ENCODE peak calls at places on chromosomes 4 and X, in four cellular contexts. F is WTC11, Q is K562, P is HepG2. G is an unnamed sample.

GRCh38 chr4:139552506-139552905 is 3.5 kb downstream of the SETD7 start:
- DNase-seq in F (no peak), Q (no peak), P (no peak), G (no peak)

GRCh38 chr4:123826896-123827295 is 430.3 kb downstream of the SPRY1 start:
- DNase-seq in F (no peak), Q (no peak), P (no peak), G (no peak)

GRCh38 chrX:21975827-21976226 is 35.3 kb downstream of the SMS start:
- DNase-seq in F (no peak), Q (no peak), P (no peak), G (no peak)

GRCh38 chrX:47191331-47191730 is 2.3 kb upstream of the UBA1 start:
- DNase-seq in F (peak), Q (no peak), P (no peak), G (no peak)

GRCh38 chr4:107392951-107393350 is 327.1 kb downstream of the PAPSS1 start:
- DNase-seq in F (no peak), Q (no peak), P (no peak), G (no peak)

GRCh38 chr4:139575072-139575471 is 19.1 kb upstream of the SETD7 start:
- DNase-seq in F (no peak), Q (no peak), P (no peak), G (no peak)

GRCh38 chr4:32268949-32269348 is 1548.8 kb downstream of the PCDH7 start:
- DNase-seq in F (no peak), Q (no peak), P (no peak), G (no peak)

GRCh38 chrX:49176421-49177326 is 5.0 kb downstream of the PLP2 start:
- DNase-seq in F (no peak), Q (no peak), P (no peak), G (no peak)

GRCh38 chr4:170497105-170497504 is 407.3 kb upstream of the AADAT start:
- DNase-seq in F (no peak), Q (no peak), P (no peak), G (peak)

GRCh38 chr4:3483471-3483921 is 20.4 kb downstream of the DOK7 start:
- DNase-seq in F (no peak), Q (no peak), P (no peak), G (no peak)

GRCh38 chr4:152117054-152117453 is 356.2 kb upstream of the GATB start:
- DNase-seq in F (no peak), Q (no peak), P (no peak), G (no peak)

GRCh38 chr4:17736484-17736883 is 44.9 kb downstream of the FAM184B start:
- DNase-seq in F (no peak), Q (no peak), P (no peak), G (no peak)

GRCh38 chr4:173289351-173289725 is 44.8 kb downstream of the HMGB2 start:
- DNase-seq in F (no peak), Q (no peak), P (no peak), G (no peak)

GRCh38 chr4:47287735-47288134 is 175.8 kb downstream of the COMMD8 start:
- DNase-seq in F (no peak), Q (no peak), P (no peak), G (peak)

GRCh38 chrX:134520860-134521390 is 61.0 kb downstream of the HPRT1 start:
- DNase-seq in F (peak), Q (no peak), P (peak), G (no peak)

GRCh38 chrX:144275403-144275802 is 391.5 kb downstream of the UBE2NL start:
- DNase-seq in F (no peak), Q (no peak), P (no peak), G (no peak)

GRCh38 chr4:82688091-82688815 is 110.3 kb downstream of the SCD5 start:
- DNase-seq in F (no peak), Q (no peak), P (no peak), G (peak)

GRCh38 chr4:72977936-72978485 is 91.5 kb downstream of the COX18 start:
- DNase-seq in F (no peak), Q (no peak), P (no peak), G (no peak)

GRCh38 chr4:159926871-159927270 is 824.0 kb downstream of the RAPGEF2 start:
- DNase-seq in F (no peak), Q (no peak), P (no peak), G (no peak)

GRCh38 chr4:107863850-107864371 is 39.2 kb downstream of the SGMS2 start:
- DNase-seq in F (no peak), Q (no peak), P (peak), G (no peak)

GRCh38 chr4:103567591-103567990 is 152.2 kb downstream of the TACR3 start:
- DNase-seq in F (no peak), Q (no peak), P (no peak), G (no peak)

GRCh38 chrX:12013220-12013619 is 125.1 kb upstream of the FRMPD4 start:
- DNase-seq in F (no peak), Q (no peak), P (no peak), G (no peak)

GRCh38 chr4:153465583-153465921 is 608 bp upstream of the TMEM131L start:
- DNase-seq in F (peak), Q (peak), P (peak), G (no peak)

GRCh38 chr4:19748470-19748869 is 503.2 kb upstream of the SLIT2 start:
- DNase-seq in F (no peak), Q (peak), P (no peak), G (no peak)

GRCh38 chr4:156954598-156954997 is 17.0 kb downstream of the PDGFC start:
- DNase-seq in F (no peak), Q (no peak), P (no peak), G (no peak)

GRCh38 chr4:26039950-26040349 is 125.9 kb downstream of the SMIM20 start:
- DNase-seq in F (no peak), Q (no peak), P (no peak), G (no peak)

GRCh38 chr4:1515763-1516162 is 109.5 kb upstream of the NKX1-1 start:
- DNase-seq in F (no peak), Q (no peak), P (no peak), G (no peak)

GRCh38 chr4:1515156-1515555 is 108.9 kb upstream of the NKX1-1 start:
- DNase-seq in F (no peak), Q (no peak), P (no peak), G (no peak)

GRCh38 chr4:1516261-1516660 is 110.0 kb upstream of the NKX1-1 start:
- DNase-seq in F (no peak), Q (no peak), P (no peak), G (no peak)

GRCh38 chr4:1517592-1518411 is 111.6 kb upstream of the NKX1-1 start:
- DNase-seq in F (no peak), Q (no peak), P (no peak), G (no peak)

DNA sequence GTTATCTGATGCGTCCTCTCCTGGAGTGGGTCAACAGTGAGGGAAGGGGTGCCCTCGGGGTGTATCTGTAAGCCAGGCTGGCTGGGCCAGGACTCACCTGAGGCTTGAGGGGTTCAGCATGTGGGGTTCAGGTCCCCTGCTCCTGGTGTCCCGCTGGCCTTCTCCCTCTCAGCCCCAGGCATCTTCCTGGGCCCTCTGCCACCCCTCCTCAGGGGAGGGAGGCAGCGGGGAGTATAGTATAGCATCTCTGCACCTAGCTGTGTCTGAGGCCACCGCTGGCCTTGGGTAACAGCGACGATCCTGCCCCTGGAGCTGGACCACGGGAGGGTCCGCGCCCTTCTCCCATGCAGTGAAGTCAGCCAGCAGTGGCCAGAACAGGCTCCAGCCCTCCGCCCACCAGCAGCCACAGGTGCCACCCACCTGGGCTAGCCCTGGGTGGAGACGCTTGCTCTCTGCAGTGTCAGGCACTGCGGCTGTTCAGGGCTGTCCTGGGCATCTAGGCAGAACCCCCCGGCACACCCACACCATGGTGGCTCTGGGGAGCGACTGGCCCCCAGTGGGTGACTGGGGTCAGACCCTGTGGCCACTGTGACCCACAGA is 110.7 kb upstream of the NKX1-1 start:
- DNase-seq in F (no peak), Q (no peak), P (no peak), G (no peak)
- TF ChIP-seq NR2C2 in F (no peak), Q (no peak), P (no peak), G (no peak)

DNA sequence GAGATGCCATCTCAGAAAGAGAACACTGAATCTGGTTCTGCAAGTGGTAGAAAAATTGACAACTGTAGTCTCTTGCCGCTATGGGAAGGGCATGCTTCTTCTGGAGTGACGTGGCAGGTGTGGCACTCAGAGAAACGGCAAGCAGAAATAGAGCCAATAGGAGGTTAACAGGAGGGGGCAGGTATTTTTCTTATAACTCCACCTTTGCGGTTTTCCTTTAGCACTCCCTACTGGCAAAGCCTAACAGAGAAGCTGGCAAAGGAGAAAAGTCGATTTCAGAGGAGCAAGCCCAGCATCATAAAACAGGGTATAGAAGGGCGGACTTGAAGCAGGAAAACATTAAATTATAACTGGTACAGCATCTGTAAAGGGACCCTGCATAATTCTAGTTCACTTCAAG is 1382.2 kb downstream of the PCDH18 start:
- DNase-seq in F (no peak), Q (no peak), P (no peak), G (no peak)
- TF ChIP-seq NR2C2 in F (no peak), Q (no peak), P (no peak), G (no peak)

GRCh38 chr4:113468165-113469022 is 293.1 kb downstream of the CAMK2D start:
- DNase-seq in F (peak), Q (no peak), P (peak), G (no peak)
- TF ChIP-seq NR2C2 in F (no peak), Q (no peak), P (no peak), G (no peak)

GRCh38 chrX:3811331-3812311 is 98.2 kb upstream of the PRKX start:
- DNase-seq in F (no peak), Q (peak), P (peak), G (peak)
- TF ChIP-seq NR2C2 in F (no peak), Q (no peak), P (no peak), G (no peak)

DNA sequence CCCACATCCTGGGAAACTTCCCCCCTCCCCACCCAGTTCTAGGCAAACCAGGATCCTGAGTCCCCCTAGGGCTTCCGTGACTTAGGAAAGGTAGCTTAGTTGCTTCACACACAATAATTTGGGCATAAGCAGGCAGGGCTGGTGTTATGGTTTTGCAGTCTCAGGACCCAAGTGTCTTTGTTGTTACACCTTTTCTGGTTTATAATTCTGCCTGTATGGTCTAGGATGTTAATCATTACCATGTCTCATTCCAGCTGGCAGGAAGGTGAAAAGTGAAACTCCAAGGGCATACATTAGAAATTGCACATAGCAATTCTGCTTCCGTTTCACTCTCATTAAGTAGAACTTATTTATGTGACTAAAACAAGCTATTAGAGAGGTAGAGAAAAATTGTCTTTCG is 16.8 kb downstream of the UGT8 start:
- DNase-seq in F (no peak), Q (no peak), P (peak), G (no peak)
- TF ChIP-seq NR2C2 in F (no peak), Q (no peak), P (no peak), G (no peak)

DNA sequence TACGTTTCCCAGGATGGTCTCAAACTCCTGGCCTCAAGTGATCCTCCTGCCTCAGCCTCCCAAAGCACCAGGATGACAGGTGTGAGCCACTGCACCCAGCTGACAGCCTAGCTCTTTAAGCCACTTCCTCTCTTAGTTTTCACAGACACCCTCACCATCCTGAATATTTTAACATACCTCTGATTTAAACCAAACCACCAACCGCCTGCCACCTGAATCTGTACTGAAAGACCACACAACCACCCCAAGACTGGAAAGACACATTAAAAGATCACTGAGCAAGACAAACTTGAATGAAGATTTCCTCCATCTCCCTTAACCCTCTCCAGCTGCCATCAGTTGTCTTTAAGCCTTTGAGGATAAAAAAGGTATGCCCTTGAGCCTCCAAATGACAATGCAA is 110.6 kb downstream of the SH3KBP1 start:
- DNase-seq in F (no peak), Q (no peak), P (no peak), G (no peak)
- TF ChIP-seq NR2C2 in F (no peak), Q (no peak), P (no peak), G (no peak)

DNA sequence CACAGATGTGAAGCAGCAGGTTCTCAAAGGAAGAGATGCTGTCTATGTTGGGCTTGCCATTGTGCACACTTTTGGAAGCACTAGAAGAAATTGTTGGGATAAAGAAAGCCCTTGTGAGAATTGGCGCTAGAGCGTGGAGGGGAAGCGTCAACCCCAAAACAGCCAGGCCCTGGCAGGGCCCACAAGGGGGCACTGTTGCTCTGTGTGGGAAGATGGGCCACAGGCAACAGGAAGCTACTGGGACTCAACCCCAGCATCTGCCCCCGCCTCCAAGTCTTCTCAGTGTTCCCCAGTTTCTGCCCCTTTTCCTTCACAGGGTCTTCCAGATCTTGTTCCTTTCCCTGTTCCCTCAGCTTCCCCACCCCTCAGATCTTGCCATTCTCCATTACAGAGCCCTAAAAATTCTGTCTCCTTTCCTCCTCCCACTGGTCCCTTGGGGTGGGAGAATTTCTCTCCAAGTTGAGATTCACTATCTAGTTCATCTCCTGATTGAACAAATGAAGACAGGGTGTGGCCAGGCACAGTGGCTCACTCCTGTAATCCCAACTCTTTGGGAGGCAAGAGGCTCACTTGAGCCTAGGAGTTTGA is 85.5 kb downstream of the STARD8 start:
- DNase-seq in F (peak), Q (peak), P (peak), G (no peak)
- TF ChIP-seq NR2C2 in F (no peak), Q (no peak), P (no peak), G (no peak)

GRCh38 chrX:68358679-68359078 is 74.6 kb downstream of the OPHN1 start:
- DNase-seq in F (no peak), Q (no peak), P (no peak), G (no peak)
- TF ChIP-seq NR2C2 in F (no peak), Q (no peak), P (no peak), G (no peak)

GRCh38 chr4:126215759-126216158 is 901.0 kb downstream of the FAT4 start:
- DNase-seq in F (no peak), Q (no peak), P (no peak), G (no peak)
- TF ChIP-seq NR2C2 in F (no peak), Q (no peak), P (no peak), G (no peak)

GRCh38 chrX:26848511-26848910 is 614.6 kb downstream of the PPP4R3C start:
- DNase-seq in F (no peak), Q (no peak), P (no peak), G (no peak)

GRCh38 chrX:26845051-26845450 is 618.1 kb downstream of the PPP4R3C start:
- DNase-seq in F (no peak), Q (no peak), P (no peak), G (no peak)
- TF ChIP-seq NR2C2 in F (no peak), Q (no peak), P (no peak), G (no peak)

G was measured in GM12878.